ENCODE peak calls at places on chromosomes 11 and 22, in eight cellular contexts. One of them, this sample, is unnamed.

GRCh38 chr22:39658367-39658766 is 87.8 kb downstream of the CACNA1I start:
- DNase-seq in osteoblast: no peak
- DNase-seq in tibial nerve: no peak
- DNase-seq in GM23338: no peak
- DNase-seq in neural progenitor cell: no peak
- DNase-seq in thoracic aorta: no peak
- DNase-seq in pancreas: no peak
- DNase-seq in K562: no peak
- DNase-seq in this sample: no peak

GRCh38 chr11:31417357-31417756 is 47.7 kb downstream of the DNAJC24 start:
- DNase-seq in pancreas: no peak
- DNase-seq in neural progenitor cell: peak; percentile 65
- DNase-seq in thoracic aorta: no peak
- DNase-seq in K562: no peak
- DNase-seq in osteoblast: no peak
- DNase-seq in GM23338: peak; percentile 32
- DNase-seq in tibial nerve: no peak
- DNase-seq in this sample: no peak

GRCh38 chr11:45472713-45473317 is 186.7 kb upstream of the SYT13 start:
- DNase-seq in K562: no peak
- DNase-seq in pancreas: no peak
- DNase-seq in tibial nerve: no peak
- DNase-seq in GM23338: no peak
- DNase-seq in thoracic aorta: no peak
- DNase-seq in osteoblast: no peak
- DNase-seq in neural progenitor cell: no peak
- DNase-seq in this sample: no peak

GRCh38 chr11:44030276-44030932 is 17.4 kb upstream of the ACCSL start:
- DNase-seq in GM23338: peak; percentile 37
- DNase-seq in pancreas: no peak
- DNase-seq in osteoblast: peak; percentile 55
- DNase-seq in thoracic aorta: no peak
- DNase-seq in neural progenitor cell: peak; percentile 78
- DNase-seq in K562: no peak
- DNase-seq in tibial nerve: no peak
- DNase-seq in this sample: peak; percentile 46

GRCh38 chr11:111185259-111185658 is 60.3 kb upstream of the POU2AF2 start:
- DNase-seq in osteoblast: peak; percentile 78
- DNase-seq in pancreas: no peak
- DNase-seq in thoracic aorta: no peak
- DNase-seq in GM23338: no peak
- DNase-seq in neural progenitor cell: no peak
- DNase-seq in tibial nerve: no peak
- DNase-seq in K562: no peak
- DNase-seq in this sample: peak; percentile 7

GRCh38 chr11:19352736-19353110 is 112.0 kb upstream of the E2F8 start:
- DNase-seq in K562: no peak
- DNase-seq in thoracic aorta: no peak
- DNase-seq in tibial nerve: no peak
- DNase-seq in GM23338: no peak
- DNase-seq in neural progenitor cell: no peak
- DNase-seq in osteoblast: no peak
- DNase-seq in pancreas: no peak
- DNase-seq in this sample: no peak

GRCh38 chr11:76810151-76810853 is 27.1 kb downstream of the TSKU start:
- DNase-seq in GM23338: no peak
- DNase-seq in K562: no peak
- DNase-seq in tibial nerve: peak; percentile 70
- DNase-seq in neural progenitor cell: no peak
- DNase-seq in thoracic aorta: no peak
- DNase-seq in pancreas: no peak
- DNase-seq in osteoblast: peak; percentile 85
- DNase-seq in this sample: no peak

GRCh38 chr11:44243633-44244343 is 66.2 kb downstream of the ALX4 start:
- DNase-seq in osteoblast: peak; percentile 73
- DNase-seq in K562: no peak
- DNase-seq in GM23338: peak; percentile 94
- DNase-seq in tibial nerve: no peak
- DNase-seq in pancreas: no peak
- DNase-seq in thoracic aorta: no peak
- DNase-seq in neural progenitor cell: peak; percentile 85
- DNase-seq in this sample: peak; percentile 70

GRCh38 chr22:35593885-35594470 is 23.2 kb downstream of the MB start:
- DNase-seq in thoracic aorta: no peak
- DNase-seq in GM23338: no peak
- DNase-seq in osteoblast: peak; percentile 78
- DNase-seq in pancreas: no peak
- DNase-seq in neural progenitor cell: no peak
- DNase-seq in tibial nerve: no peak
- DNase-seq in K562: no peak
- DNase-seq in this sample: no peak

GRCh38 chr11:135027461-135027860 is 615.4 kb upstream of the B3GAT1 start:
- DNase-seq in pancreas: no peak
- DNase-seq in GM23338: peak; percentile 89
- DNase-seq in thoracic aorta: no peak
- DNase-seq in osteoblast: no peak
- DNase-seq in K562: peak; percentile 16
- DNase-seq in neural progenitor cell: peak; percentile 82
- DNase-seq in tibial nerve: no peak
- DNase-seq in this sample: peak; percentile 74

GRCh38 chr11:134503104-134503503 is 91.1 kb upstream of the B3GAT1 start:
- DNase-seq in neural progenitor cell: peak; percentile 54
- DNase-seq in K562: no peak
- DNase-seq in GM23338: peak; percentile 58
- DNase-seq in osteoblast: no peak
- DNase-seq in tibial nerve: no peak
- DNase-seq in thoracic aorta: no peak
- DNase-seq in pancreas: no peak
- DNase-seq in this sample: peak; percentile 87

GRCh38 chr11:25890626-25891250 is 441.2 kb upstream of the ANO3 start:
- DNase-seq in tibial nerve: no peak
- DNase-seq in neural progenitor cell: no peak
- DNase-seq in GM23338: no peak
- DNase-seq in osteoblast: no peak
- DNase-seq in thoracic aorta: no peak
- DNase-seq in pancreas: no peak
- DNase-seq in K562: no peak
- DNase-seq in this sample: no peak

GRCh38 chr11:532512-533048 is 2.8 kb downstream of the HRAS start:
- DNase-seq in osteoblast: peak; percentile 78
- DNase-seq in pancreas: no peak
- DNase-seq in K562: peak; percentile 20
- DNase-seq in neural progenitor cell: no peak
- DNase-seq in tibial nerve: no peak
- DNase-seq in thoracic aorta: no peak
- DNase-seq in GM23338: no peak
- DNase-seq in this sample: peak; percentile 62

GRCh38 chr11:60018058-60018457 is 1.1 kb downstream of the OOSP4B start:
- DNase-seq in GM23338: peak; percentile 48
- DNase-seq in neural progenitor cell: no peak
- DNase-seq in pancreas: no peak
- DNase-seq in osteoblast: no peak
- DNase-seq in tibial nerve: no peak
- DNase-seq in thoracic aorta: no peak
- DNase-seq in K562: no peak
- DNase-seq in this sample: peak; percentile 9

GRCh38 chr11:92380882-92381281 is 156.3 kb downstream of the FAT3 start:
- DNase-seq in neural progenitor cell: no peak
- DNase-seq in osteoblast: peak; percentile 82
- DNase-seq in K562: no peak
- DNase-seq in GM23338: no peak
- DNase-seq in thoracic aorta: no peak
- DNase-seq in pancreas: no peak
- DNase-seq in tibial nerve: no peak
- DNase-seq in this sample: no peak

GRCh38 chr11:36376888-36377758 is 81.0 kb downstream of the PRR5L start:
- DNase-seq in K562: no peak
- DNase-seq in GM23338: peak; percentile 87
- DNase-seq in neural progenitor cell: peak; percentile 85
- DNase-seq in pancreas: peak; percentile 71
- DNase-seq in osteoblast: peak; percentile 84
- DNase-seq in tibial nerve: peak; percentile 28
- DNase-seq in thoracic aorta: no peak
- DNase-seq in this sample: peak; percentile 92

GRCh38 chr11:78365381-78365792 is 52.2 kb downstream of the GAB2 start:
- DNase-seq in tibial nerve: no peak
- DNase-seq in neural progenitor cell: peak; percentile 94
- DNase-seq in thoracic aorta: no peak
- DNase-seq in pancreas: no peak
- DNase-seq in osteoblast: no peak
- DNase-seq in GM23338: peak; percentile 97
- DNase-seq in K562: no peak
- DNase-seq in this sample: peak; percentile 73

GRCh38 chr22:22756109-22756508 is 111.7 kb downstream of the GGTLC2 start:
- DNase-seq in neural progenitor cell: no peak
- DNase-seq in GM23338: no peak
- DNase-seq in K562: no peak
- DNase-seq in osteoblast: no peak
- DNase-seq in pancreas: no peak
- DNase-seq in tibial nerve: no peak
- DNase-seq in thoracic aorta: no peak
- DNase-seq in this sample: no peak

GRCh38 chr11:94762208-94762607 is 5.9 kb upstream of the AMOTL1 start:
- DNase-seq in GM23338: peak; percentile 43
- DNase-seq in neural progenitor cell: no peak
- DNase-seq in osteoblast: no peak
- DNase-seq in K562: no peak
- DNase-seq in thoracic aorta: no peak
- DNase-seq in tibial nerve: no peak
- DNase-seq in pancreas: no peak
- DNase-seq in this sample: peak; percentile 22

DNA sequence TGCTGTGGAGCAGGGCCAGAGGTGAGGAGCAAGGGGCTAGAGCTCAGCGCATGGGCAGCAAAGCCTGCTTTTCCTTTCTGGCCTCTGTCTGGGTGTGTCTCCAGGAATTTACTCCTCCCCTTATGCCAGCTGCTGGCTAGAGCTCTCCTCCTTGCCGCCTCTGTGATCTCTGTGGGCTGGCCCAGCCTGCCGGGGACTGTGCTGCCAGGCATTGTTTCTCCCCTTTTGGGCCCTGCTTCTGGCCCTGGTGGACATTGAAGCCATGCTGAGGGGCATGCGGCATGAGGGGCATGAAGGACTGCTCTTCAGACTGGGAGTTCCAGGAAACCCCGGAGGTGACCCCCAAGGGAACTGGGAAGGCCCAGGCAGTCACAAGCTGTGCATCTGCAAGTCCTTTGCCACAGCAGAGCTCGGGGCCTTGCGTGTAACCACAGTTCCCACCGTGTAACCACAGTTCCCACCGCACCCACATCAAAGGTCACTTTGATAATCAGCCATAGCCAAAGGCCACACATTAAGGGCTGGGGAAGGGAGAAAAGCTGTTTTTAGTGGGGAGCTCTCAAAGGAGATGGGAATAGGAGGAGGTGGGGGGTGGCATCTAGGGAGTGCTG is 62.1 kb downstream of the PPFIBP2 start:
- DNase-seq in GM23338: no peak
- DNase-seq in neural progenitor cell: no peak
- DNase-seq in tibial nerve: no peak
- DNase-seq in pancreas: no peak
- DNase-seq in osteoblast: no peak
- DNase-seq in thoracic aorta: no peak
- DNase-seq in K562: no peak
- DNase-seq in this sample: peak; percentile 34
- H3K4me3 ChIP-seq in GM23338: no peak overlapping the region
- H3K4me3 ChIP-seq in neural progenitor cell: no peak overlapping the region
- H3K4me3 ChIP-seq in tibial nerve: no peak overlapping the region
- H3K4me3 ChIP-seq in pancreas: no peak overlapping the region
- H3K4me3 ChIP-seq in osteoblast: no peak overlapping the region
- H3K4me3 ChIP-seq in thoracic aorta: no peak overlapping the region
- H3K4me3 ChIP-seq in K562: no peak overlapping the region
- H3K4me3 ChIP-seq in this sample: no peak overlapping the region

GRCh38 chr11:61969391-61969758 is 1.9 kb upstream of the FTH1 start:
- DNase-seq in K562: no peak
- DNase-seq in tibial nerve: no peak
- DNase-seq in thoracic aorta: no peak
- DNase-seq in GM23338: no peak
- DNase-seq in neural progenitor cell: no peak
- DNase-seq in osteoblast: no peak
- DNase-seq in pancreas: no peak
- DNase-seq in this sample: no peak
- H3K27me3 ChIP-seq in K562: no peaks in the 10 kb centered on the region
- H3K27me3 ChIP-seq in tibial nerve: no peaks in the 10 kb centered on the region
- H3K27me3 ChIP-seq in thoracic aorta: no peaks in the 10 kb centered on the region
- H3K27me3 ChIP-seq in GM23338: no peaks in the 10 kb centered on the region
- H3K27me3 ChIP-seq in neural progenitor cell: no peaks in the 10 kb centered on the region
- H3K27me3 ChIP-seq in osteoblast: no peaks in the 10 kb centered on the region
- H3K27me3 ChIP-seq in pancreas: no peaks in the 10 kb centered on the region
- H3K27me3 ChIP-seq in this sample: no peaks in the 10 kb centered on the region

DNA sequence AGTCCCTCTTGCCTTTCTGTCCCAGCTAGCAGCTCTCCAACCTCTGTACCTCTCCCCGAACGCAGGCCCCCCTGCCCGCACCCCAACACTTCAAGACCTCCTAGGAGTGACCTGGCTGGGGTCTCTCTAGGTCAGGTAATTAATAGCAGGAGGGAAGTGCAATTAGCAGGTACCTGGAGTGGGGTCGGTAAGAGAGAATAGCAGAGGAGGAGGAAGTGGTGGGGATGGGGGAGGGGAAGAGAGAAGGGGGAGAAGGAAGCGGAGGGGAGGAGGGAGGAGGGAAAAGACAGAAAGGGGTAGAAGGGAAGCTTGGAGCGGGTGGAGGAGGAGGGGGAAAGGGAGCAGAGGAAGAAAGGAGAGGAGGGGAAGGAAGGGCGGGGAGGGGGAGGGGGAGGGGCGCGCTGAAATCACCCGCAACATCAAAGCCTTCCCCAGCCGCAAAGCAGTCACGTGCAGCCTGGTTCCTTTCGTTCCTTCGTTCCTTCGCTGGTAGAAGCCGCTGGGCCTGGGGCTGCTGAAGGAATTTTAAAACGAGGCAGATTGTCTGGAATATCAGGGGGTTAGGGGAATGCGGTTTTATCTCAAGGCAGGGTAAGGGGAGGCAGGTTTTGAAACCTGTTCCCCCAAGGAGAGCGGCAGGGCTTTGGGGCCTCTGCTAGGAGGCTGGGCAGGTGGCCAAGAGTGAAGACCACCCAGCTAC is 29.3 kb upstream of the TCF20 start:
- DNase-seq in thoracic aorta: no peak
- DNase-seq in GM23338: peak; percentile 84
- DNase-seq in osteoblast: no peak
- DNase-seq in neural progenitor cell: peak; percentile 84
- DNase-seq in tibial nerve: peak; percentile 25
- DNase-seq in K562: peak; percentile 55
- DNase-seq in pancreas: no peak
- DNase-seq in this sample: peak; percentile 90
- H3K4me3 ChIP-seq in thoracic aorta: no peak overlapping the region
- H3K4me3 ChIP-seq in GM23338: peak overlapping the region; percentile 53
- H3K4me3 ChIP-seq in osteoblast: no peak overlapping the region
- H3K4me3 ChIP-seq in neural progenitor cell: peak overlapping the region; percentile 19
- H3K4me3 ChIP-seq in tibial nerve: no peak overlapping the region
- H3K4me3 ChIP-seq in K562: no peak overlapping the region
- H3K4me3 ChIP-seq in pancreas: no peak overlapping the region
- H3K4me3 ChIP-seq in this sample: peak overlapping the region; percentile 24

DNA sequence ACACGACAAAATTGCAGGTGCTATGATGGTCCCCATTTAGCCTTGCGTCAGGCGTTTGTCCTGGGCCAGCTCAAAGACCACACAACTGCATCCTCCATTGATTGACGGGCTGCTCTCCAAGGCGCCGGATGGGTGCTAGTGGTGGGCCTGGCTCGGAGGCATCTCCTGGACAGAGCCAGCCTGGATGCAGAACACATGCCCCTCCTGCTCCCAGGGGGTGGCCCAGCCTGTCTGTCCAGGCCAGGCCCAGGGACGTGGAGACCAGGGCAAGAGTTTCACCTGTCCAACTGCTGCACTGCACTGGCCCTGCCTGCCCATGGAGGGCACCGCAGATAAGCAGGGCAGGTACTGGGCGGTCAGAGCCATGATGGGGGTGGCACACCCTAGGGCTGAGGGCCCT is 23.4 kb upstream of the FGF19 start:
- DNase-seq in neural progenitor cell: no peak
- DNase-seq in tibial nerve: no peak
- DNase-seq in K562: no peak
- DNase-seq in GM23338: no peak
- DNase-seq in thoracic aorta: no peak
- DNase-seq in osteoblast: no peak
- DNase-seq in pancreas: no peak
- DNase-seq in this sample: no peak
- H3K27me3 ChIP-seq in neural progenitor cell: no peaks in the 10 kb centered on the region
- H3K27me3 ChIP-seq in tibial nerve: no peaks in the 10 kb centered on the region
- H3K27me3 ChIP-seq in K562: peaks cover 17% of the 10 kb centered on the region
- H3K27me3 ChIP-seq in GM23338: no peaks in the 10 kb centered on the region
- H3K27me3 ChIP-seq in thoracic aorta: no peaks in the 10 kb centered on the region
- H3K27me3 ChIP-seq in osteoblast: peaks cover 50% of the 10 kb centered on the region
- H3K27me3 ChIP-seq in pancreas: no peaks in the 10 kb centered on the region
- H3K27me3 ChIP-seq in this sample: no peaks in the 10 kb centered on the region

This sample was measured in H7.